ENCODE peak calls at places on chromosome 9, in ten cellular contexts. D, Q, X, F, S, H, M, N, Y and R are unnamed samples.

GRCh38 chr9:92619601-92620300 is 50.2 kb downstream of the IPPK start:
- DNase-seq in H (no peak), X (no peak), S (no peak), F (no peak), D (peak; percentile 21), Y (no peak), Q (no peak), N (no peak), M (peak; percentile 72), R (no peak)

GRCh38 chr9:107046692-107047091 is 183.7 kb downstream of the ZNF462 start:
- DNase-seq in M (no peak), Y (no peak), N (no peak), Q (no peak), S (no peak), X (no peak), D (no peak), H (no peak), F (no peak), R (no peak)

GRCh38 chr9:73200694-73201432 is 49.2 kb downstream of the ANXA1 start:
- DNase-seq in M (no peak), N (no peak), Y (no peak), X (no peak), H (no peak), F (no peak), Q (peak; percentile 55), S (no peak), D (no peak), R (no peak)

GRCh38 chr9:93587651-93588347 is 11.4 kb downstream of the PHF2 start:
- DNase-seq in X (no peak), S (no peak), D (peak; percentile 26), F (no peak), N (no peak), H (no peak), Q (no peak), M (peak; percentile 74), Y (no peak), R (no peak)

GRCh38 chr9:104280216-104280585 is 186.1 kb downstream of the SMC2 start:
- DNase-seq in X (no peak), D (no peak), S (no peak), N (no peak), F (no peak), Y (no peak), M (no peak), H (no peak), Q (no peak), R (no peak)

GRCh38 chr9:87382902-87383301 is 114.8 kb upstream of the DAPK1 start:
- DNase-seq in M (no peak), F (no peak), X (peak; percentile 74), Y (no peak), H (no peak), S (no peak), D (no peak), N (no peak), Q (no peak), R (no peak)

GRCh38 chr9:79583957-79584654 is 12.3 kb downstream of the TLE4 start:
- DNase-seq in M (peak; percentile 86), D (peak; percentile 41), S (no peak), Q (peak; percentile 96), X (no peak), N (no peak), F (no peak), H (no peak), Y (peak; percentile 9), R (peak; percentile 29)

GRCh38 chr9:30116673-30117217 is 2267.7 kb upstream of the ACO1 start:
- DNase-seq in Q (no peak), X (no peak), S (no peak), D (no peak), F (no peak), Y (no peak), M (no peak), N (no peak), H (no peak), R (no peak)

GRCh38 chr9:1761807-1762206 is 253.3 kb upstream of the SMARCA2 start:
- DNase-seq in X (no peak), S (no peak), D (no peak), M (no peak), H (no peak), F (no peak), N (no peak), Y (no peak), Q (no peak), R (no peak)

GRCh38 chr9:108442604-108443277 is 413.0 kb downstream of the ACTL7B start:
- DNase-seq in M (no peak), D (no peak), N (no peak), X (no peak), Q (no peak), H (no peak), F (no peak), S (no peak), Y (no peak), R (no peak)

GRCh38 chr9:34463098-34463900 is 4.7 kb downstream of the DNAI1 start:
- DNase-seq in H (no peak), N (no peak), F (no peak), D (no peak), X (peak; percentile 90), S (peak; percentile 1), M (no peak), Y (no peak), Q (no peak), R (no peak)

GRCh38 chr9:104773118-104773517 is 9.2 kb downstream of the NIPSNAP3B start:
- DNase-seq in Y (no peak), M (no peak), D (no peak), F (no peak), N (no peak), H (no peak), X (no peak), Q (no peak), S (no peak), R (no peak)

GRCh38 chr9:77455312-77455927 is 192.7 kb downstream of the GNA14 start:
- DNase-seq in F (no peak), D (peak; percentile 38), Q (peak; percentile 70), X (peak; percentile 36), N (peak; percentile 10), H (no peak), Y (no peak), S (no peak), M (no peak), R (peak; percentile 12)

GRCh38 chr9:93009337-93010015 is 49.0 kb upstream of the SUSD3 start:
- DNase-seq in F (peak; percentile 54), D (no peak), N (no peak), Q (no peak), H (no peak), X (no peak), S (no peak), Y (no peak), M (no peak), R (peak; percentile 12)

GRCh38 chr9:130631331-130632080 is 32.9 kb upstream of the PRDM12 start:
- DNase-seq in H (no peak), Y (no peak), F (no peak), D (no peak), S (no peak), X (no peak), M (peak; percentile 68), N (no peak), Q (no peak), R (no peak)

GRCh38 chr9:137764171-137764671 is 113.4 kb upstream of the CACNA1B start:
- DNase-seq in X (no peak), F (no peak), D (no peak), N (no peak), H (no peak), Q (no peak), S (no peak), Y (no peak), M (peak; percentile 76), R (no peak)

GRCh38 chr9:134917431-134918373 is at the start of gene FCN1:
- DNase-seq in M (no peak), F (no peak), D (peak; percentile 20), X (no peak), Y (no peak), N (no peak), Q (peak; percentile 81), S (no peak), H (no peak), R (no peak)

GRCh38 chr9:20805766-20806165 is 121.7 kb downstream of the FOCAD start:
- DNase-seq in H (no peak), N (no peak), D (no peak), M (no peak), F (no peak), X (no peak), Q (no peak), Y (no peak), S (no peak), R (no peak)

GRCh38 chr9:34256987-34257585 is 72.0 kb downstream of the KIF24 start:
- DNase-seq in X (no peak), F (no peak), S (no peak), H (no peak), Y (no peak), N (no peak), Q (no peak), M (peak; percentile 84), D (no peak), R (no peak)

GRCh38 chr9:15328946-15329345 is 21.9 kb upstream of the TTC39B start:
- DNase-seq in H (no peak), Y (no peak), F (no peak), N (no peak), X (no peak), M (no peak), Q (no peak), S (no peak), D (no peak), R (no peak)

GRCh38 chr9:79384091-79384490 is 187.7 kb upstream of the TLE4 start:
- DNase-seq in Q (no peak), X (no peak), H (no peak), M (no peak), D (no peak), S (no peak), Y (no peak), F (no peak), N (no peak), R (no peak)